ENCODE peak calls at places on chromosomes 2 and 18, in eight cellular contexts. I is IMR-90, P is lower lobe of right lung, L is stomach, T is gastrocnemius medialis, X is K562, H is endodermal cell, Y is MM.1S. A is an unnamed sample. For H3K4me1, H3K27me3 and H3K9me3, the result is how much of the 10 kb centered on the place peaks cover.

GRCh38 chr2:202135111-202135874 is 62.2 kb downstream of the KIAA2012 start:
- DNase-seq in I (peak), P (no peak), X (no peak), H (no peak), T (peak), L (peak), Y (no peak), A (peak)

GRCh38 chr2:23537991-23538390 is 153.0 kb downstream of the KLHL29 start:
- DNase-seq in P (no peak), L (no peak), H (no peak), T (no peak), X (no peak), Y (no peak), I (peak), A (no peak)

GRCh38 chr2:134118279-134119116 is 135.4 kb upstream of the MGAT5 start:
- DNase-seq in T (peak), I (peak), P (peak), Y (peak), H (peak), X (peak), L (peak), A (peak)

GRCh38 chr18:79509536-79509930 is 113.8 kb downstream of the NFATC1 start:
- DNase-seq in X (no peak), Y (no peak), P (peak), T (no peak), I (no peak), H (no peak), L (no peak), A (no peak)

GRCh38 chr2:199806179-199806578 is 44.8 kb downstream of the FTCDNL1 start:
- DNase-seq in L (no peak), I (peak), Y (no peak), T (no peak), X (no peak), H (no peak), P (no peak), A (peak)

GRCh38 chr2:147665035-147665434 is 179.8 kb upstream of the ACVR2A start:
- DNase-seq in X (no peak), I (no peak), H (no peak), L (no peak), Y (no peak), P (no peak), T (no peak), A (no peak)

GRCh38 chr2:215439404-215439803 is 3.5 kb upstream of the FN1 start:
- DNase-seq in T (no peak), P (no peak), Y (no peak), H (no peak), L (no peak), I (no peak), X (no peak), A (no peak)

GRCh38 chr2:173511357-173511756 is 156.7 kb downstream of the CDCA7 start:
- DNase-seq in P (no peak), H (no peak), T (no peak), X (no peak), Y (no peak), L (no peak), I (no peak), A (no peak)

GRCh38 chr2:199851499-199851816 is 466 bp upstream of the FTCDNL1 start:
- DNase-seq in Y (no peak), P (no peak), H (no peak), T (no peak), L (no peak), X (no peak), I (no peak), A (no peak)

GRCh38 chr2:74199275-74199701 is 873 bp downstream of the MTHFD2 start:
- DNase-seq in P (no peak), X (no peak), T (no peak), I (no peak), Y (no peak), L (no peak), H (no peak), A (no peak)

GRCh38 chr2:74204436-74204835 is 6.0 kb downstream of the MTHFD2 start:
- DNase-seq in P (no peak), X (no peak), I (no peak), Y (no peak), L (no peak), H (peak), T (no peak), A (no peak)

GRCh38 chr2:74201196-74201595 is 2.8 kb downstream of the MTHFD2 start:
- DNase-seq in Y (no peak), H (peak), I (no peak), T (no peak), P (no peak), L (no peak), X (no peak), A (no peak)

GRCh38 chr2:74199871-74200305 is 1.5 kb downstream of the MTHFD2 start:
- DNase-seq in L (no peak), X (no peak), Y (no peak), I (peak), T (no peak), H (peak), P (no peak), A (no peak)

GRCh38 chr2:74201596-74201995 is 3.2 kb downstream of the MTHFD2 start:
- DNase-seq in Y (no peak), X (no peak), H (no peak), P (no peak), L (no peak), T (peak), I (peak), A (no peak)
- H3K4me1 ChIP-seq in Y (under half), X (half or more), H (under half), P (under half), L (half or more), T (half or more), I (under half), A (under half)

GRCh38 chr2:236210536-236210935 is 42.4 kb upstream of the GBX2 start:
- DNase-seq in Y (no peak), X (no peak), I (no peak), L (no peak), P (no peak), H (no peak), T (peak), A (no peak)

GRCh38 chr2:236209535-236209934 is 41.3 kb upstream of the GBX2 start:
- DNase-seq in X (no peak), H (peak), L (no peak), I (no peak), T (no peak), P (no peak), Y (no peak), A (no peak)

GRCh38 chr2:236209996-236210395 is 41.8 kb upstream of the GBX2 start:
- DNase-seq in T (no peak), X (no peak), H (no peak), L (no peak), I (no peak), P (no peak), Y (no peak), A (no peak)

GRCh38 chr2:236207472-236207871 is 39.3 kb upstream of the GBX2 start:
- DNase-seq in Y (no peak), P (no peak), X (no peak), T (no peak), L (no peak), I (no peak), H (no peak), A (no peak)

GRCh38 chr2:236208281-236208900 is 40.2 kb upstream of the GBX2 start:
- DNase-seq in X (no peak), P (no peak), H (no peak), Y (no peak), I (no peak), T (no peak), L (no peak), A (no peak)
- H3K27me3 ChIP-seq in X (under half), P (under half), H (under half), Y (under half), I (under half), T (under half), L (under half), A (under half)

DNA sequence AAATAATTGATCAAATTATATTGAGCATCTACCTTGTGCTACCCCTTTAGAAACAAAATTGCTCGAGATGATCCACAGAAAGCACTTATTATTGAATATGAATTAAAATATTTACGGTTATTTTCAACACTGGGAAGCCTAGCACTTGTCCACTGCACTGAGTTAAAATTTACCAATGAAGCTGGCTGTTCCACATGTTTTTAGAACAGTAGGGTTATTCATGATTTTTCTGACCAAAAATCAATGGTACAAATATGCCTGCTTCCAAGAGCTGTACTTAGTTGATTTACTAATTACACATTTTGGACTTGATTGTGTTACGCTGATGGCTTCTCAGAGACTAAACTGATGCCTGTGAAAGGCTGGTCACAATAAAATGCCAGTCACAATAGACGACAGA is 39.4 kb downstream of the HDHD2 start:
- DNase-seq in I (no peak), P (no peak), L (no peak), T (no peak), Y (no peak), X (no peak), H (no peak), A (no peak)
- H3K9me3 ChIP-seq in I (under half), P (under half), L (under half), T (under half), Y (under half), X (under half), H (under half), A (under half)

GRCh38 chr2:85711578-85712060 is 17.5 kb downstream of the GNLY start:
- DNase-seq in Y (no peak), X (no peak), P (no peak), H (no peak), L (no peak), T (no peak), I (no peak), A (no peak)
- H3K4me1 ChIP-seq in Y (under half), X (under half), P (half or more), H (under half), L (under half), T (half or more), I (under half), A (half or more)

DNA sequence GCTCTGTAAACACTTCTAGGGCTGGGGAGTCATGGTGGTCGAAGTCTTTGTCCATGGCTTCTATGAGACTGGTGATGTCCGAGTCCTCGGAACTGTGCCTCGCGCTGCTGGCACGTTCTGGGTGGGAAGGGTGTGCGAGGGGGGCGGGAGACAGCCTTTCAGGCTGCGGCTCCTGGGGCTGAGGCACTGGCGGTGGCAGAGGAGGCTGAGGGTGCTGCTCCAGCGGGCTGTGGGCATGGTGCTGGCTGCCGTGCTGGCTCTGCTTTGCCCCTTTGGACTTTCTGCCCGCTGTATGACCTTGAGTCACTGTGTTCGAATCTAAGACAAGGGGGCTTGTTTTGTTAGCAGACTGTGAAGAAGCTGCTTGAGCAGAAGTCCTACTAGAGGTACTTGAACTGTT is 79.0 kb downstream of the ZAP70 start:
- DNase-seq in Y (no peak), L (no peak), X (no peak), T (no peak), I (no peak), H (no peak), P (no peak), A (peak)
- H3K27me3 ChIP-seq in Y (under half), L (under half), X (under half), T (under half), I (under half), H (under half), P (under half), A (under half)

GRCh38 chr2:102142829-102143449 is 393 bp downstream of the IL1R1 start:
- DNase-seq in P (no peak), T (no peak), H (peak), L (no peak), X (no peak), Y (no peak), I (peak), A (no peak)
- H3K9me3 ChIP-seq in P (under half), T (under half), H (under half), L (under half), X (under half), Y (under half), I (under half), A (under half)

GRCh38 chr2:39408351-39409136 is 28.5 kb downstream of the MAP4K3 start:
- DNase-seq in I (no peak), Y (peak), P (no peak), L (no peak), T (no peak), X (no peak), H (no peak), A (no peak)
- H3K4me1 ChIP-seq in I (under half), Y (half or more), P (half or more), L (half or more), T (half or more), X (under half), H (under half), A (half or more)

DNA sequence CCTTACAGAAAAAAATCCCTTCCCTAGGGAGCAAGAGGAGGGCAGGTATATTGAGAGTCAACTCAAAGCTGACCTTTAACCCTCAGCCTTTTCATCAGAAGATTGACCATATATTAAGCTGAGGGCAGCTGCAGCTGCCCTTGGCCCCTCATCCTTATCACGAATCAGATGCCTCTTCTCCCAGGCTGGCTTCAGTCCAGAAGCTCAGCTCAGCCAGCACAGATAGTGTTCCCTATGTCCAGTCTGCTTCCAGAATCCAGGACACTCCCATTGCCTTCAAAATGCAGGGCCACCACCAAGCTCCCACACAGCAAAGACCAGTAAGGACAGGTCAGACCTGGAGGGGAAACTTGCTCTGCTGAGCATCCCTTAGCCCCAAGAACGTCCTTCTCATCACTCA is 146.1 kb downstream of the BCL11A start:
- DNase-seq in X (no peak), I (no peak), Y (no peak), H (no peak), L (no peak), P (no peak), T (no peak), A (no peak)
- H3K27me3 ChIP-seq in X (under half), I (under half), Y (under half), H (under half), L (under half), P (under half), T (under half), A (under half)

GRCh38 chr2:2409481-2409880 is 78.4 kb upstream of the MYT1L start:
- DNase-seq in X (no peak), T (no peak), H (no peak), P (no peak), I (no peak), Y (no peak), L (no peak), A (no peak)

GRCh38 chr2:2411008-2411407 is 79.9 kb upstream of the MYT1L start:
- DNase-seq in X (no peak), I (no peak), H (no peak), Y (no peak), T (no peak), P (no peak), L (no peak), A (no peak)

DNA sequence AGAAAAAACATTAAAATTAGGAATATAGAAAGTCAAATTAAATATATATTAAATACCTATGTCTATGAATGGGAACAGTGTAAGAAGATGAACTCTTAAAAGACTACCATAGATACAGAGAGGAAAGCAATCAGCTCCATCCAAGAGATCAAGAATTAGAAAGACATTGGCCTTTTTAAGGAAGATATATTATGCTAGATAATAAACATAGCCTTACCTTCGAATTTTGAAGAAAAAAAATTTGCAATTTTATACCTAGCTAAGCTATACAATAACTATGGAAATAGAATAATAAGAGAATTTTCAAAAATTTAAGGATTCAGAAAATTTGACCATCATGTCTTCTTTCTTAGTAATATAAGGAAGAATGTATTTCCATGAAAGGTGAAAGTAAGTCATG is 74.7 kb upstream of the MYT1L start:
- DNase-seq in I (no peak), X (no peak), H (no peak), L (no peak), T (no peak), Y (no peak), P (no peak), A (no peak)
- H3K9me3 ChIP-seq in I (under half), X (under half), H (under half), L (under half), T (under half), Y (under half), P (under half), A (under half)